ENCODE peak calls at places on chromosomes 3 and 15, in nine cellular contexts. T, N, K, C, I, U, P, Z and S are unnamed samples.

GRCh38 chr3:134258761-134259347 is 8.2 kb upstream of the RYK start:
- DNase-seq in I (no peak), U (no peak), P (no peak), N (no peak), Z (no peak), K (no peak), T (no peak), C (no peak), S (no peak)

GRCh38 chr3:134601539-134602439 is 49.0 kb downstream of the KY start:
- DNase-seq in Z (no peak), P (no peak), K (no peak), U (peak; percentile 24), N (no peak), C (peak; percentile 92), I (no peak), T (peak; percentile 36), S (peak; percentile 35)

GRCh38 chr3:143327388-143327787 is 207.8 kb downstream of the CHST2 start:
- DNase-seq in I (no peak), N (no peak), P (no peak), K (no peak), Z (no peak), C (no peak), T (no peak), U (no peak), S (no peak)

GRCh38 chr3:3998140-3998977 is 199.1 kb downstream of the LRRN1 start:
- DNase-seq in P (no peak), N (no peak), Z (peak; percentile 9), K (peak; percentile 15), T (no peak), U (no peak), I (peak; percentile 7), C (peak; percentile 22), S (no peak)

GRCh38 chr3:122395582-122395981 is 11.6 kb downstream of the FAM162A start:
- DNase-seq in K (no peak), T (no peak), N (no peak), U (no peak), C (no peak), Z (no peak), P (no peak), I (no peak), S (no peak)

GRCh38 chr3:123623346-123623880 is 38.6 kb upstream of the HACD2 start:
- DNase-seq in T (no peak), U (no peak), Z (no peak), I (no peak), K (no peak), C (no peak), P (no peak), N (no peak), S (no peak)

GRCh38 chr3:138114431-138114918 is 933 bp downstream of the DZIP1L start:
- DNase-seq in U (no peak), I (no peak), N (no peak), T (no peak), P (no peak), Z (no peak), C (peak; percentile 77), K (peak; percentile 1), S (no peak)

GRCh38 chr15:77840962-77841361 is 208.2 kb upstream of the LINGO1 start:
- DNase-seq in U (peak; percentile 54), T (no peak), N (peak; percentile 6), Z (no peak), C (no peak), I (no peak), P (no peak), K (no peak), S (no peak)

GRCh38 chr15:90213818-90214204 is 12.7 kb downstream of the SEMA4B start:
- DNase-seq in T (no peak), K (no peak), I (no peak), P (no peak), C (no peak), N (no peak), U (no peak), Z (no peak), S (no peak)

GRCh38 chr3:134742202-134742601 is 52.9 kb upstream of the EPHB1 start:
- DNase-seq in Z (no peak), P (no peak), K (no peak), U (no peak), C (no peak), N (no peak), I (no peak), T (no peak), S (no peak)